ENCODE peak calls at places on chromosome 7, in seven cellular contexts. V is heart left ventricle, D is HCT116, G is body of pancreas, Z is gastrocnemius medialis, W is IMR-90, O is H54. Y is an unnamed sample.

GRCh38 chr7:95687759-95688343 is 84.5 kb upstream of the DYNC1I1 start:
- DNase-seq in G (no peak), Z (no peak), D (peak), V (no peak), O (no peak), W (peak), Y (peak)

GRCh38 chr7:155962191-155962967 is 150.1 kb upstream of the SHH start:
- DNase-seq in O (peak), D (peak), W (peak), G (no peak), Z (no peak), V (no peak), Y (no peak)

GRCh38 chr7:141558544-141559183 is 7.5 kb downstream of the AGK start:
- DNase-seq in D (no peak), V (no peak), G (no peak), W (peak), O (no peak), Z (no peak), Y (no peak)

GRCh38 chr7:7554021-7554432 is 12.7 kb upstream of the MIOS start:
- DNase-seq in Z (peak), D (no peak), W (no peak), G (no peak), V (no peak), O (no peak), Y (no peak)

GRCh38 chr7:158957921-158958471 is 101.6 kb downstream of the DYNC2I1 start:
- DNase-seq in G (peak), O (no peak), D (no peak), V (no peak), Z (no peak), W (no peak), Y (no peak)

GRCh38 chr7:143305423-143306070 is 10.4 kb upstream of the CLCN1 start:
- DNase-seq in Z (peak), V (peak), O (peak), W (peak), G (peak), D (peak), Y (peak)

GRCh38 chr7:8490391-8490790 is 57.0 kb downstream of the NXPH1 start:
- DNase-seq in D (no peak), G (no peak), V (no peak), Z (no peak), W (no peak), O (no peak), Y (no peak)

GRCh38 chr7:107043916-107044346 is 574 bp upstream of the PRKAR2B start:
- DNase-seq in O (no peak), V (no peak), Z (no peak), D (no peak), W (peak), G (no peak), Y (no peak)

GRCh38 chr7:46747222-46747621 is 826.1 kb upstream of the IGFBP3 start:
- DNase-seq in V (no peak), O (no peak), W (no peak), G (no peak), D (peak), Z (no peak), Y (no peak)

GRCh38 chr7:127589901-127590300 is 1.7 kb downstream of the ARF5 start:
- DNase-seq in V (no peak), G (no peak), O (no peak), Z (no peak), W (no peak), D (no peak), Y (no peak)

GRCh38 chr7:23372671-23373070 is 73.5 kb downstream of the MALSU1 start:
- DNase-seq in O (no peak), D (no peak), V (no peak), W (no peak), G (no peak), Z (no peak), Y (no peak)

GRCh38 chr7:105752671-105753275 is 123.6 kb downstream of the ATXN7L1 start:
- DNase-seq in O (no peak), W (no peak), G (no peak), V (no peak), D (no peak), Z (no peak), Y (no peak)

GRCh38 chr7:156478486-156478885 is 162.1 kb upstream of the RNF32 start:
- DNase-seq in G (no peak), O (no peak), W (no peak), Z (no peak), V (no peak), D (no peak), Y (no peak)

GRCh38 chr7:3095046-3095445 is 51.4 kb upstream of the CARD11 start:
- DNase-seq in O (no peak), Z (peak), D (no peak), G (no peak), W (no peak), V (peak), Y (no peak)

GRCh38 chr7:4461511-4461910 is 220.6 kb upstream of the FOXK1 start:
- DNase-seq in G (no peak), V (no peak), O (no peak), Z (no peak), W (no peak), D (no peak), Y (no peak)

GRCh38 chr7:131012477-131013031 is 278.5 kb upstream of the KLF14 start:
- DNase-seq in W (no peak), D (no peak), Z (no peak), O (no peak), V (no peak), G (no peak), Y (no peak)

GRCh38 chr7:513521-514166 is 6.0 kb downstream of the PDGFA start:
- DNase-seq in V (no peak), W (peak), O (peak), Z (no peak), G (no peak), D (no peak), Y (no peak)

GRCh38 chr7:132115758-132116157 is 460.5 kb downstream of the PLXNA4 start:
- DNase-seq in Z (no peak), V (no peak), G (no peak), D (no peak), W (no peak), O (no peak), Y (no peak)
- TF ChIP-seq POLR2A in Z (no peak), V (no peak), G (no peak), D (no peak), W (no peak), O (no peak), Y (no peak)

GRCh38 chr7:151876112-151876898 is 610 bp downstream of the PRKAG2 start:
- DNase-seq in V (peak), O (peak), G (peak), D (no peak), W (no peak), Z (peak), Y (no peak)

GRCh38 chr7:151877911-151878835 is 1.3 kb upstream of the PRKAG2 start:
- DNase-seq in D (no peak), G (no peak), O (no peak), V (peak), Z (no peak), W (no peak), Y (no peak)

GRCh38 chr7:151875862-151876111 is 1.1 kb downstream of the PRKAG2 start:
- DNase-seq in Z (no peak), W (no peak), V (no peak), D (no peak), O (peak), G (no peak), Y (no peak)

GRCh38 chr7:151880688-151881087 is 3.8 kb upstream of the PRKAG2 start:
- DNase-seq in W (no peak), V (no peak), O (no peak), Z (no peak), D (no peak), G (no peak), Y (no peak)

DNA sequence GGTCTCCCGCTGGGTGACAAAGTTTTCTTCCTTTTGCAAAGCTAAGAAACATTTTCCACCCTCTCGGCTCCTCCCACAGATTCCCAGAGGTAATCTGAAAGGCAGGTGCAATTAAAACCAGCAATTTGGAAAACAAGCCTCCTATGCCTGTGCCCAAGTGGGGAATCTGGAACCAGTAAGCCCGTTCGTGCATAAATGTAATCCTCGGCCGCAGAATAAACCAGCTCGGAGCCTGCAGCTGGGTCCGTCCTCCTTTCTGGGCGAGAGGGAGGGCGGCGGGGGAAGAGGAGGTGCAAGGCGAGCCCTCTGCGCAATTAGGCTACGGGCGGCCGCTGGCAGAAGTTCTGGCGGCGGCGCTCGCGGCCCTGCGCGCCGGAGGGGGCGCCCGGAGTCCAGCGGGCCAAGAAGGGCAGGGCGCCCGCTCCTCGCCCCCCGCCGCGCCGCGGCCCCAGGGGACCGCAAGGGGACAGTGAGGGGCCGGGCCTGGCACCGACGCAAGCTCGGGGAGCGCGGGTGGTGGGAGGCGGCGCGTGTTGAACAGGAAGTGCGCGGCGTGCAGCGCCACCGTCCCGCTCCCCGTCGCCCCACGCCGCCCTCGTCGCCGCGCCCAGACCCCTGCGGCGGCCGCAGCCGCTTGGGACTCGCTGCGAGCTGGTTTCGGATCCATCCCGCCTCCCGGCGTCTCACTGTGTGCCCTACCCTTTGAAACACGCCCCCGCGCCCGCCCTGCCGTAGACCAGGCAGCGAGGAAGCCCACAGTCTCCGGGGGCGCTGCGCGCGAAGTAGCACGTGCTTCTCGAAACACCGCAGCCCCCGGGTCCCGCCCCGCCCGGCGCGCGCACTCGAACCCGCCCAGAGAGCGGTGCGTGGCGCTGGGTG is at the start of gene PRKAG2:
- DNase-seq in G (peak), O (peak), D (no peak), V (peak), W (no peak), Z (peak), Y (peak)
- TF ChIP-seq POLR2A in G (peak), O (peak), D (no peak), V (no peak), W (no peak), Z (peak), Y (no peak)

DNA sequence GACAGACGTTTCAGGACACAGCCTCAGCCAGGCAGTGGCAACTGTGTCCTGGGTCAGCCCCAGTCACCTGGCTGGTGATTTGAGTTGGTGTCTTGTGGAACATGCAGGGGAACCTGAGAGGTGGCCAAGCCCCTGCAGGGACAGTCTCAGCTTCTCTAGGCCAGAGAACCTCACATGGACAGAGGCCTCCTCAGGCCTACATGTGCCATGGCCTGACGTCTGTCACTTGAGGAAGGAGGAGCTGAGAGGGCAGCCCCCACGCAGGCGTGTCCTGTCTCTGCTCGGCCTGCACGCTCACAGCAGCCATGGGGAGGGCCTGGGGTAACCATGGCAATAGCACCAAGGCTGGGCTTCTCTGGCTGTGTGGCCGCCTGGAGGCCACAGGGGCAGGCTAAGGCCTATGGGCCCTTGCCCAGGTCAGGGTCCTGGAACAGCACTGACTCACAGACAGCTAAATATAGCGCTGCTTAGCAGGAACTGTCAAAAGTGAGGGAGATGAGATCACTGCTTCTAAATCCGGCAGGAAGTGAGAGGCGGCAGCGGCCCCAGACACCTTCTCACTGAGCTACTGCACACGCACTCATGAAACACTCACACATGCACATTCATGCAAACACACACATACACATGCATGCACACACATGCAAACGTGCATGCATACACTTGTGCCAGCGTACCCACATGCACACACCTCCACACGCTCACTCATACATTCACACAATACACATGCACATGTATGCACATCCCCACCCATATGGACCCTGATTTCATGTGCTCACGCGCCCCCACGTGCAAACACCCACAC is 57.0 kb downstream of the YKT6 start:
- DNase-seq in Z (peak), V (peak), G (peak), W (peak), D (no peak), O (peak), Y (peak)
- TF ChIP-seq POLR2A in Z (no peak), V (no peak), G (no peak), W (no peak), D (no peak), O (peak), Y (no peak)

GRCh38 chr7:43631559-43631958 is 48.7 kb downstream of the STK17A start:
- DNase-seq in V (no peak), D (no peak), O (no peak), Z (no peak), W (no peak), G (no peak), Y (no peak)

GRCh38 chr7:43630466-43630865 is 47.6 kb downstream of the STK17A start:
- DNase-seq in V (no peak), Z (no peak), G (no peak), W (no peak), D (no peak), O (no peak), Y (peak)

GRCh38 chr7:43626695-43627094 is 43.8 kb downstream of the STK17A start:
- DNase-seq in W (no peak), Z (no peak), G (no peak), V (no peak), O (no peak), D (no peak), Y (no peak)

GRCh38 chr7:43628431-43628830 is 45.5 kb downstream of the STK17A start:
- DNase-seq in D (no peak), G (no peak), W (no peak), Z (no peak), O (no peak), V (no peak), Y (no peak)

DNA sequence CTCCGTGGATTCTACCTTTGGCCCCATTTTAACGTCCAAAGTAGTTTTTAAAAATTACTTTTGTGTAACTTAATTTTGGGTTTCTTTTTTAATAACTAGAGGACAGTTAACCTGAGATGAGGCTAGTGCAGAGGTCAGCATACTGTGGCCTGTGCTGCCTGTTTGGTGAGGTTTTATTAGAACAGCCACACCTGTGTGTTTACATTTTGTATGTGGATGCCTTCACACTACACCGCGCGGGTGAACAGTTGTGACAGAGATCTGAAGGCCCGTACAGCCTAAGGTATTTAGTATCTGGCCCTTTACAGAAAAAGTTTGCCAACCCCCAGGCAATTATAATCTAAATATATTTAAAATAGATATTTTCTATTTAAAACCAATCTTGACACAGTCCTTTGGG is 46.9 kb downstream of the STK17A start:
- DNase-seq in V (no peak), G (no peak), W (no peak), O (no peak), Z (no peak), D (no peak), Y (no peak)
- TF ChIP-seq POLR2A in V (no peak), G (no peak), W (no peak), O (no peak), Z (no peak), D (no peak), Y (no peak)

DNA sequence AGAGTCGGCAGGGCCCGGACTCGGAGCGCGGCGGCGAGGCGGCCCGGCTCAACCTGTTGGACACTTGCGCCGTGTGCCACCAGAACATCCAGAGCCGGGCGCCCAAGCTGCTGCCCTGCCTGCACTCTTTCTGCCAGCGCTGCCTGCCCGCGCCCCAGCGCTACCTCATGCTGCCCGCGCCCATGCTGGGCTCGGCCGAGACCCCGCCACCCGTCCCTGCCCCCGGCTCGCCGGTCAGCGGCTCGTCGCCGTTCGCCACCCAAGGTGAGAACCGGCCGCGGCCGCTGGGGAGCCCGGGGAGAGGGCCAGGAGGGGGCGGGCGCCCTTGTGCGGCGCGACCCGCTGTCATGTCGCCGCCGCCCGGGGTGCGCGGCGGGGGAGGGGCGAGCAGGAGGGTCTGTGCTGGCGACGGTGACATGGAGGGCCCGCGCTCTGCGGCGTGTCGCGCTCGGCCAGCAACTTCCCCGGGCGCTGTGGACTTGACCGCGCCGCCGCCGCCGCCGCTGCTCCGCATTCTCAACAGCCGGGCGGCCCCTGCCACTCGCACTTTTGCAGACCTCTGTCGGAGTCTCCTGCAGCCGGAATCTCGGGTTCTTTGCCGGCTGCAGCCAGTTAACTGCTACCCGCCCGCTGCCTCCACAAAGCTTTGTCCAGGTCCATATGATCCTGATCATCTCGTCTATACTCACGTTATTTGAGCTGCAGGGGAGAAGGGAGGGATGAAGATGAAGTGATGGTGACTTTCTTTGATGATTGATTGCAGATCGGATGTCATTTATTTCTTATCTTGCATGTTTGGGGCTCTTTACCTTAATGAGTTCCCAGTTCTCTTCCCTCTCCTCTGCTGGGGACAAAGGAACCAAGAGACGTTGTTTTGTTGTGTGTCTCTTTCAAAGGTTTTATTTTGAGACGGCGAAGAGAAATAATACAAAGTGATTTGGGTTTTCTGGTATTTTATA is 869 bp downstream of the TRIM24 start:
- DNase-seq in D (no peak), O (no peak), V (peak), G (peak), W (peak), Z (peak), Y (peak)
- TF ChIP-seq POLR2A in D (no peak), O (peak), V (no peak), G (no peak), W (no peak), Z (no peak), Y (peak)

GRCh38 chr7:51732066-51732465 is 415.5 kb upstream of the COBL start:
- DNase-seq in Z (no peak), V (no peak), W (no peak), D (no peak), G (no peak), O (no peak), Y (no peak)
- TF ChIP-seq POLR2A in Z (no peak), V (no peak), W (no peak), D (no peak), G (no peak), O (no peak), Y (no peak)

GRCh38 chr7:64562621-64563275 is at the start of gene ZNF680:
- DNase-seq in G (peak), D (peak), V (peak), Z (peak), W (peak), O (peak), Y (peak)
- TF ChIP-seq POLR2A in G (peak), D (peak), V (peak), Z (peak), W (peak), O (peak), Y (peak)

DNA sequence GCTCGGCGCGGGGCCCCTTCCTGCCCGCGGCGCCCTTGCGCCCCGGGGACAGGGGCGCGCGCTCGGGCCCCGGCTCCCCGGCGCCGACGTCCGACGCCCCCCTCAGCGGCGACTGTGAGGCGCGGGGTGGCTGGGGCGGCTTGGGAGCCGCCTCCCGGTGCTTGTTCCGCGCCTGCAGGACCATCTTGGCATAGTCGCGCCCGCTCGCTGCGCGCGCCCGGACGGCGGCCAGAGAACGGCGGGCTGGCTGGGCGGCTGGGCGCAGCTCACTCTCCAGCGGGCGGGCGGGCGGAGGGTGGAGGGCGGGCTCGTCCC is at the start of gene DPY19L1:
- DNase-seq in D (no peak), Z (no peak), G (no peak), V (no peak), W (no peak), O (no peak), Y (no peak)
- TF ChIP-seq POLR2A in D (peak), Z (no peak), G (no peak), V (no peak), W (peak), O (peak), Y (no peak)

GRCh38 chr7:44984478-44984758 is 5.6 kb upstream of the MYO1G start:
- DNase-seq in G (no peak), V (no peak), D (no peak), W (no peak), O (no peak), Z (no peak), Y (no peak)
- TF ChIP-seq POLR2A in G (no peak), V (no peak), D (no peak), W (no peak), O (no peak), Z (no peak), Y (no peak)